ENCODE peak calls at places on chromosomes 3 and 15, in five cellular contexts. One of them, this sample, is unnamed.
A peak's percentile ranks its signal among the peaks of the same experiment; 100 is the strongest.

GRCh38 chr3:171345112-171345843 is 114.9 kb downstream of the TNIK start:
- DNase-seq in H1: no peak
- DNase-seq in GM12878: no peak
- DNase-seq in K562: no peak
- DNase-seq in HepG2: no peak
- DNase-seq in this sample: no peak

GRCh38 chr15:71397377-71397776 is 282.1 kb downstream of the THSD4 start:
- DNase-seq in H1: no peak
- DNase-seq in GM12878: no peak
- DNase-seq in K562: no peak
- DNase-seq in HepG2: no peak
- DNase-seq in this sample: no peak

GRCh38 chr3:46929324-46929723 is 47.2 kb downstream of the CCDC12 start:
- DNase-seq in H1: no peak
- DNase-seq in GM12878: no peak
- DNase-seq in K562: no peak
- DNase-seq in HepG2: no peak
- DNase-seq in this sample: no peak

GRCh38 chr3:47163023-47163989 is 607 bp downstream of the SETD2 start:
- DNase-seq in H1: no peak
- DNase-seq in GM12878: no peak
- DNase-seq in K562: no peak
- DNase-seq in HepG2: peak; percentile 71
- DNase-seq in this sample: no peak

GRCh38 chr15:22880068-22880980 is 41.9 kb downstream of the NIPA2 start:
- DNase-seq in H1: no peak
- DNase-seq in GM12878: no peak
- DNase-seq in K562: no peak
- DNase-seq in HepG2: no peak
- DNase-seq in this sample: no peak

GRCh38 chr3:181030948-181031347 is 41.4 kb upstream of the DNAJC19 start:
- DNase-seq in H1: no peak
- DNase-seq in GM12878: no peak
- DNase-seq in K562: no peak
- DNase-seq in HepG2: no peak
- DNase-seq in this sample: no peak

GRCh38 chr15:45197512-45197911 is 9.7 kb upstream of the SHF start:
- DNase-seq in H1: no peak
- DNase-seq in GM12878: no peak
- DNase-seq in K562: no peak
- DNase-seq in HepG2: no peak
- DNase-seq in this sample: no peak

GRCh38 chr3:86723433-86723832 is 267.5 kb downstream of the VGLL3 start:
- DNase-seq in H1: no peak
- DNase-seq in GM12878: no peak
- DNase-seq in K562: no peak
- DNase-seq in HepG2: no peak
- DNase-seq in this sample: no peak

GRCh38 chr3:7309707-7310106 is 448.8 kb downstream of the GRM7 start:
- DNase-seq in H1: no peak
- DNase-seq in GM12878: no peak
- DNase-seq in K562: no peak
- DNase-seq in HepG2: no peak
- DNase-seq in this sample: no peak

GRCh38 chr15:56759450-56759845 is 26.1 kb upstream of the ZNF280D start:
- DNase-seq in H1: no peak
- DNase-seq in GM12878: no peak
- DNase-seq in K562: no peak
- DNase-seq in HepG2: no peak
- DNase-seq in this sample: no peak

GRCh38 chr3:128805771-128806170 is 73.6 kb upstream of the ACAD9 start:
- DNase-seq in H1: no peak
- DNase-seq in GM12878: no peak
- DNase-seq in K562: no peak
- DNase-seq in HepG2: no peak
- DNase-seq in this sample: no peak

GRCh38 chr15:71462638-71463037 is 347.4 kb downstream of the THSD4 start:
- DNase-seq in H1: no peak
- DNase-seq in GM12878: no peak
- DNase-seq in K562: no peak
- DNase-seq in HepG2: no peak
- DNase-seq in this sample: no peak

GRCh38 chr3:146308682-146309081 is 57.8 kb upstream of the PLSCR4 start:
- DNase-seq in H1: no peak
- DNase-seq in GM12878: no peak
- DNase-seq in K562: no peak
- DNase-seq in HepG2: no peak
- DNase-seq in this sample: no peak

GRCh38 chr3:192830279-192831110 is 87.2 kb downstream of the MB21D2 start:
- DNase-seq in H1: no peak
- DNase-seq in GM12878: no peak
- DNase-seq in K562: no peak
- DNase-seq in HepG2: no peak
- DNase-seq in this sample: no peak

GRCh38 chr3:169699070-169699469 is 35.6 kb upstream of the MECOM start:
- DNase-seq in H1: no peak
- DNase-seq in GM12878: no peak
- DNase-seq in K562: no peak
- DNase-seq in HepG2: no peak
- DNase-seq in this sample: no peak

GRCh38 chr3:29202368-29202767 is 78.5 kb upstream of the RBMS3 start:
- DNase-seq in H1: no peak
- DNase-seq in GM12878: no peak
- DNase-seq in K562: no peak
- DNase-seq in HepG2: no peak
- DNase-seq in this sample: no peak

GRCh38 chr15:100100926-100101325 is 240.8 kb downstream of the ADAMTS17 start:
- DNase-seq in H1: no peak
- DNase-seq in GM12878: no peak
- DNase-seq in K562: no peak
- DNase-seq in HepG2: no peak
- DNase-seq in this sample: no peak

GRCh38 chr15:62059108-62059817 is 984 bp downstream of the VPS13C start:
- DNase-seq in H1: no peak
- DNase-seq in GM12878: no peak
- DNase-seq in K562: peak; percentile 14
- DNase-seq in HepG2: no peak
- DNase-seq in this sample: no peak

GRCh38 chr3:120022729-120023128 is 71.5 kb downstream of the GSK3B start:
- DNase-seq in H1: no peak
- DNase-seq in GM12878: no peak
- DNase-seq in K562: no peak
- DNase-seq in HepG2: no peak
- DNase-seq in this sample: no peak

GRCh38 chr3:72997421-72997961 is 880 bp downstream of the PPP4R2 start:
- DNase-seq in H1: no peak
- DNase-seq in GM12878: no peak
- DNase-seq in K562: no peak
- DNase-seq in HepG2: peak; percentile 70
- DNase-seq in this sample: peak; percentile 29
- TF ChIP-seq MAX in H1: no peak
- TF ChIP-seq MAX in GM12878: no peak
- TF ChIP-seq MAX in K562: no peak
- TF ChIP-seq MAX in HepG2: no peak
- TF ChIP-seq MAX in this sample: no peak

GRCh38 chr15:90036343-90036742 is 35.2 kb downstream of the ZNF710 start:
- DNase-seq in H1: no peak
- DNase-seq in GM12878: no peak
- DNase-seq in K562: no peak
- DNase-seq in HepG2: no peak
- DNase-seq in this sample: no peak
- TF ChIP-seq CEBPB in H1: no peak
- TF ChIP-seq CEBPB in GM12878: no peak
- TF ChIP-seq CEBPB in K562: no peak
- TF ChIP-seq CEBPB in HepG2: no peak
- TF ChIP-seq CEBPB in this sample: no peak

DNA sequence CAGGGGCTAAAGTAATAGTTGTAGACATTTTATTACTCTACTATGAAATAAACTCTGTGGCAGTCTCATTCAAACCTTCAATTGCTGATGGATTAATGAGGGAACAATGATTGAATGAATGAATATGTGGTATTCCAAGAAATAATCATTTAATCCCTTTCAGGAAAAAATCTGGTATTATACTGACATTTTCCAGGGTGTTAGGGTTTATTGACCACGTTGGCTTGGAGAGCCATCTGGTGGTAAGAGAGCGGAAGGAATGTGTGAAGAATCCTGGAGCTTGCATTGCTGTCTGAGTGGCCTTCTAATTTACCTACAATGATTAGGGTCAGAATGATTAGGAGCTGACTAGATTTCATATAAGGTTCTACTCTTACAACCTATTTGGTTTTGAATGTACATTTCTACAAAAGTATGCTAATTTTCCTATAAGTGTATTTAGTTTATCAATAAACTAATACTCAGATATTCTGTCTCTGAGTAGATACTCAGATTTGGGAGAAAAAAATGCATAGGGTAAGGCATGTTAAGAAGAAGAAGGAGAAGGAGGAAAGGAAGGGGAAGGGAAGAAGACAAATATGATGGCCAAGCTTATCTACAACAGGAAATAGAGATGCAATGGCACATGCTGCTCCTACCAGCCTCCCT is 249.9 kb downstream of the ROBO1 start:
- DNase-seq in H1: no peak
- DNase-seq in GM12878: no peak
- DNase-seq in K562: no peak
- DNase-seq in HepG2: peak; percentile 24
- DNase-seq in this sample: no peak
- TF ChIP-seq SP1 in H1: no peak
- TF ChIP-seq SP1 in GM12878: no peak
- TF ChIP-seq SP1 in K562: no peak
- TF ChIP-seq SP1 in HepG2: no peak
- TF ChIP-seq SP1 in this sample: no peak

DNA sequence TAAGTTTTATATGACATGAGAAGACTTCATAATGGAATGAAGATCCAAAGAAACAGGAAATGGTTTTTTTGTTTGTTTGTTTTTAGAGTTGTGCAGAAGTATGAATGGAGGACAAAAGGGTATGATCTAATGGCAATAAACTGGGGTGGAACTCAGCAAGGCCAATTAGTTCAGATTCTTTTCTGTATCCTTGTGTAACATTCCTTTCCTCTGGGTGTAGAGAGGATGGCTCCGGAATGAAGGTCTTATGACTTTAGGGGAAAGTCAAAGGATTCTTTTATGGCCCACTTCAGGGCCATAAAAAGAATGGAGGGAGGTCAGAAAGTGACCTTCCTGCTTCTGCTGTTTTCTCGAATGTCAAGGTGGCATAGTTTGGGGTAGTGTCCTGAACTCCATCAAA is 152.6 kb downstream of the DPH6 start:
- DNase-seq in H1: no peak
- DNase-seq in GM12878: no peak
- DNase-seq in K562: no peak
- DNase-seq in HepG2: no peak
- DNase-seq in this sample: no peak
- TF ChIP-seq MAX in H1: no peak
- TF ChIP-seq MAX in GM12878: no peak
- TF ChIP-seq MAX in K562: no peak
- TF ChIP-seq MAX in HepG2: no peak
- TF ChIP-seq MAX in this sample: no peak

GRCh38 chr15:52760562-52760961 is 29.6 kb downstream of the ONECUT1 start:
- DNase-seq in H1: no peak
- DNase-seq in GM12878: no peak
- DNase-seq in K562: no peak
- DNase-seq in HepG2: no peak
- DNase-seq in this sample: no peak

GRCh38 chr15:52759969-52760368 is 30.2 kb downstream of the ONECUT1 start:
- DNase-seq in H1: no peak
- DNase-seq in GM12878: no peak
- DNase-seq in K562: no peak
- DNase-seq in HepG2: no peak
- DNase-seq in this sample: no peak

GRCh38 chr15:52762621-52763020 is 27.5 kb downstream of the ONECUT1 start:
- DNase-seq in H1: no peak
- DNase-seq in GM12878: no peak
- DNase-seq in K562: no peak
- DNase-seq in HepG2: no peak
- DNase-seq in this sample: no peak

GRCh38 chr15:52764731-52765130 is 25.4 kb downstream of the ONECUT1 start:
- DNase-seq in H1: no peak
- DNase-seq in GM12878: no peak
- DNase-seq in K562: no peak
- DNase-seq in HepG2: no peak
- DNase-seq in this sample: no peak

GRCh38 chr15:52765779-52766178 is 24.4 kb downstream of the ONECUT1 start:
- DNase-seq in H1: no peak
- DNase-seq in GM12878: no peak
- DNase-seq in K562: no peak
- DNase-seq in HepG2: peak; percentile 33
- DNase-seq in this sample: no peak
- TF ChIP-seq CEBPB in H1: no peak
- TF ChIP-seq CEBPB in GM12878: no peak
- TF ChIP-seq CEBPB in K562: no peak
- TF ChIP-seq CEBPB in HepG2: no peak
- TF ChIP-seq CEBPB in this sample: no peak

GRCh38 chr3:13079051-13079450 is 5.8 kb upstream of the IQSEC1 start:
- DNase-seq in H1: no peak
- DNase-seq in GM12878: no peak
- DNase-seq in K562: no peak
- DNase-seq in HepG2: no peak
- DNase-seq in this sample: no peak

GRCh38 chr3:13079510-13079909 is 6.3 kb upstream of the IQSEC1 start:
- DNase-seq in H1: no peak
- DNase-seq in GM12878: no peak
- DNase-seq in K562: no peak
- DNase-seq in HepG2: no peak
- DNase-seq in this sample: no peak

GRCh38 chr3:13078158-13078905 is 5.1 kb upstream of the IQSEC1 start:
- DNase-seq in H1: no peak
- DNase-seq in GM12878: no peak
- DNase-seq in K562: no peak
- DNase-seq in HepG2: no peak
- DNase-seq in this sample: no peak

GRCh38 chr3:13076255-13076654 is 3.0 kb upstream of the IQSEC1 start:
- DNase-seq in H1: no peak
- DNase-seq in GM12878: no peak
- DNase-seq in K562: no peak
- DNase-seq in HepG2: no peak
- DNase-seq in this sample: no peak

DNA sequence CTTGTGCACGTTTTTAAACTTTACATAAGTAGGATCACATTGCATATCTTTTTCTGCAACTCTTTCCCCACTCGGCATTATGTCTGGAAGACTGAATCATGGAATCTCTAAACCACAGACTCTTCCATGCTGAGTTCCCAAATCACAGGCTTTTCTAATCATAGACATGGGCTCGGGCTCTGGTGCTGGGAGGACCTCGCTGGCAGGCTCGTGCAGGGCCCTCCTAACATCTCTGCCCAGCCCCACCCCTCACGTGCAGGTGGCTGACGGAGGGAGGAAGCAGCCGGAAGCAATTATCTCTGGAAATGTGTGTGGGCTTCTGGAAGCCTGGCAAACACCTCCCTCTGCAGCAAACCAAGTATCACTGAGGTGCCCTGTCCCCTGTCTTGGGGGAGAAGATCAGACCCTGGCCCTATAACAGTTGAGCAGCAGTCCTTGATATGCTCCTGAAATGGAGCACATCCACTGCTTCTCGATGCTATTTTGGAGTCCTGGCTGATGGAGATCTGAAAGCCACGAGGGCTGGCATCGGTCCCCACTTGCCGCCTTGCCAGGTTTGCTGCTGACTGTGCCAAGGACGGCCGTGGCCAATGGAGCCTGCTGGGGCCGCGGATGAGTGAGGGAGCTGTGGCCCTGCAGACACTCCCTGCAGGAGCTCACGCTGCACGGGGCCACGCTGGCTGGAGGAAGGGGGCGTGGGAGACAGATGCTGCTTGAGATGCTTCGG is 4.4 kb upstream of the IQSEC1 start:
- DNase-seq in H1: no peak
- DNase-seq in GM12878: no peak
- DNase-seq in K562: no peak
- DNase-seq in HepG2: no peak
- DNase-seq in this sample: no peak
- TF ChIP-seq SP1 in H1: no peak
- TF ChIP-seq SP1 in GM12878: no peak
- TF ChIP-seq SP1 in K562: no peak
- TF ChIP-seq SP1 in HepG2: no peak
- TF ChIP-seq SP1 in this sample: no peak

This sample was measured in HCT116.